ENCODE peak calls at places on chromosomes 13 and 19, in eight cellular contexts. R is A549, Y is IMR-90, Q is heart left ventricle, J is ovary, E is HepG2, G is suprapubic skin, B is adrenal gland. L is an unnamed sample.

GRCh38 chr13:41411536-41411935 is 45.8 kb upstream of the RGCC start:
- DNase-seq in R (no peak), Y (peak; percentile 71), Q (no peak), J (no peak), E (peak; percentile 62), G (no peak), B (no peak), L (no peak)

GRCh38 chr13:49810825-49811526 is 18.5 kb upstream of the KPNA3 start:
- DNase-seq in R (no peak), Y (peak; percentile 83), Q (no peak), J (peak; percentile 17), E (peak; percentile 93), G (no peak), B (peak; percentile 72), L (no peak)

GRCh38 chr19:19217110-19217509 is 5.4 kb downstream of the NCAN start:
- DNase-seq in R (peak; percentile 21), Y (peak; percentile 16), Q (no peak), J (no peak), E (peak; percentile 55), G (no peak), B (no peak), L (no peak)

GRCh38 chr19:55256562-55257460 is 2.0 kb downstream of the PPP6R1 start:
- DNase-seq in R (no peak), Y (no peak), Q (no peak), J (no peak), E (peak; percentile 74), G (no peak), B (no peak), L (no peak)

GRCh38 chr13:99228737-99229691 is 28.4 kb downstream of the UBAC2 start:
- DNase-seq in R (no peak), Y (peak; percentile 87), Q (no peak), J (no peak), E (peak; percentile 23), G (no peak), B (no peak), L (no peak)

GRCh38 chr13:53250272-53250875 is 221.8 kb downstream of the OLFM4 start:
- DNase-seq in R (peak; percentile 3), Y (peak; percentile 72), Q (peak; percentile 13), J (no peak), E (peak; percentile 74), G (no peak), B (peak; percentile 37), L (no peak)

GRCh38 chr13:112061367-112062046 is 5.4 kb upstream of the SOX1 start:
- DNase-seq in R (no peak), Y (no peak), Q (no peak), J (no peak), E (no peak), G (no peak), B (no peak), L (no peak)

GRCh38 chr13:110340812-110341444 is 33.8 kb downstream of the COL4A2 start:
- DNase-seq in R (no peak), Y (peak; percentile 93), Q (peak; percentile 86), J (peak; percentile 75), E (no peak), G (peak; percentile 88), B (peak; percentile 56), L (no peak)

GRCh38 chr19:37874784-37875183 is 31.6 kb downstream of the WDR87 start:
- DNase-seq in R (no peak), Y (peak; percentile 59), Q (no peak), J (no peak), E (peak; percentile 47), G (no peak), B (no peak), L (no peak)

GRCh38 chr19:30373593-30373992 is 1.4 kb downstream of the ZNF536 start:
- DNase-seq in R (no peak), Y (no peak), Q (no peak), J (no peak), E (no peak), G (no peak), B (no peak), L (no peak)

DNA sequence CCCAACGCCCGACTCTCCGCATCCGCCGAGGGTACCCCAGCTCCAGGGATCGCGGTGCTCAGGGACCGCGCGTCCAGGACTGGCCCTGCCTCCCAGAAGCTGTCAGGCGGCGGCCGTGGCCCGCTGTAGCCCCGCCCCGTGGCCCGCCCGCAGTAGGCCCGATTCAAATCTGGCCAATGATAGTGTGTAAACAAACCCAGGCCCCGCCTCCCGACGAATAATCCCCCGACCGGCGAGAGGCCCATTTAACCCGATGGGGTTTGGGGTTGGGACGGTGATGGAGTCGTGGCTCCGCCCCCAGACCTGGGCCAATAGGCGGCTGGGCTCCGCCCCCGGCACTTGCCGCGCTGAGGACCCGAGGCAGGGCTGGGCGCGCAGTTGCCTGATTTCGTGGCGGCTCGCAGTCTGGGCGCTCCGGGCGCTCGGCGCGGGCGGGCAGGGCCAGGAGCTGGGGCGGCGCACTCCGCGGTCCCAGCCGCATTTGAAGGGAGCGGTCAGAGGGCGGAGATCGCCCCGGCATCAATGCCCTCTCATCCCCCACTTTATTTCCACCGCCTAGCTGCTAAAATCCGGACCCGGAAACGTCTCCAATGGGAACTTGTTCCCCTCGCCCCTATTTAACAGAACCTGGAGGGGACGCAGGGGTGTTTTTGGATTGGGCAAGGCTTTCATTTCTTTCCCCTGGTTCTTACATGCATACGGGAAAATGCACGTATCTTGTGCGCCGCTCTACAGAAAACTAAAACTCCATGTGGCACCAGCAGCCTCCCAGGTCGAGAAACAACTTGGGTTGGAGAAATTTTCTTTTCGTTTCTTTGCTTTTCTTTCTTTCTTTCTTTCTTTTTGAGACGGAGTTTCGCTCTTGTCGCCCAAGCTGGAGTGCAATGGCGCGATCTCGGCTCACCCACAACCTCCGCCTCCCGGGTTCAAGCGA is 8.4 kb upstream of the BICRA start:
- DNase-seq in R (peak; percentile 100), Y (peak; percentile 98), Q (peak; percentile 100), J (peak; percentile 99), E (peak; percentile 97), G (peak; percentile 100), B (peak; percentile 100), L (peak; percentile 94)
- TF ChIP-seq POLR2A in R (peak; percentile 93), Y (peak; percentile 86), Q (peak; percentile 93), J (peak; percentile 68), E (peak; percentile 71), G (peak; percentile 59), B (peak; percentile 87), L (no peak)

GRCh38 chr19:3656073-3656746 is 29.6 kb upstream of the CACTIN start:
- DNase-seq in R (no peak), Y (peak; percentile 13), Q (no peak), J (no peak), E (no peak), G (no peak), B (no peak), L (no peak)

GRCh38 chr19:3657395-3657769 is 30.8 kb upstream of the CACTIN start:
- DNase-seq in R (no peak), Y (no peak), Q (no peak), J (no peak), E (no peak), G (no peak), B (no peak), L (no peak)

GRCh38 chr19:3653865-3654513 is 27.4 kb upstream of the CACTIN start:
- DNase-seq in R (no peak), Y (no peak), Q (no peak), J (no peak), E (no peak), G (no peak), B (no peak), L (no peak)

GRCh38 chr19:3656747-3657394 is 30.3 kb upstream of the CACTIN start:
- DNase-seq in R (no peak), Y (no peak), Q (no peak), J (no peak), E (no peak), G (no peak), B (no peak), L (no peak)

DNA sequence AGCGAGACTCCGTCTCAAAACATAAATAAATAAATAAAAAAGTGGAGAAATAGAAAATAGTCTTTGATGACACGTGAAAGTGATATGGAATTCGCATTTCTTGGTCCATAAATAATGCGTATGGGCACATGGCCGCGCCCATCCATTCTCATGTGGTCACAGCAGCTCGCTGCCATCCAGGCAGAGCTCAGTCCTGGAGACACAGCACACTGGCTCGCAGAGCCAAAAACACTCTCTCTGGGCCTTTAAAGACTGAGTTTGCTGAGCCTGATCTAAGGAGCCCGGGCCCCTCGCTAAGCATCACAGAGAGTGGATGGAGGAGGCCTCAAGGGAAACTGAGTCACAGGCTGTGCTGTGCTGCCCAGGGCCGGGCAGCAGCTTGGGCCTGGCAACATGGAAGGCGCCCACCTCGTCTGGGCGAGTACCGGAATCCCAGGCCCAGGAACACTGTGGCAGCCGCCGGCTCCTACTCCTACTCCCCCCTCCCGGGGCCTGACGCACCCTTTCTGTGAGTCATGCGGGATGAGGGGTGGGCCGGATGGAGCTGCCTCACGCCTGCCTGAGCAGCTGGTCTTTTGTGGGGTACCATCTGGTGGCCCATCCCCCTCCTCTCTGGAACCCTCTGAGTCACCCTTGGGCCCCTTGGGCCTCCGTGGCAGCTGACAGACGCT is 28.9 kb upstream of the CACTIN start:
- DNase-seq in R (no peak), Y (peak; percentile 95), Q (no peak), J (peak; percentile 63), E (no peak), G (no peak), B (no peak), L (no peak)
- H3K27ac ChIP-seq in R (no peak overlapping the region), Y (peak overlapping the region; percentile 99), Q (no peak overlapping the region), J (no peak overlapping the region), E (no peak overlapping the region), G (peak overlapping the region; percentile 41), B (no peak overlapping the region), L (no peak overlapping the region)

GRCh38 chr19:40055049-40055448 is 982 bp downstream of the ZNF780B start:
- DNase-seq in R (no peak), Y (no peak), Q (no peak), J (no peak), E (no peak), G (no peak), B (no peak), L (no peak)

GRCh38 chr19:40057166-40057565 is 1.1 kb upstream of the ZNF780B start:
- DNase-seq in R (no peak), Y (no peak), Q (no peak), J (no peak), E (no peak), G (no peak), B (no peak), L (no peak)

GRCh38 chr19:40054632-40055031 is 1.4 kb downstream of the ZNF780B start:
- DNase-seq in R (no peak), Y (no peak), Q (no peak), J (no peak), E (no peak), G (no peak), B (no peak), L (no peak)

GRCh38 chr19:40056505-40056904 is 474 bp upstream of the ZNF780B start:
- DNase-seq in R (no peak), Y (no peak), Q (no peak), J (no peak), E (no peak), G (no peak), B (no peak), L (no peak)

GRCh38 chr19:40055832-40056504 is at the start of gene ZNF780B:
- DNase-seq in R (peak; percentile 93), Y (peak; percentile 47), Q (peak; percentile 56), J (peak; percentile 35), E (peak; percentile 68), G (peak; percentile 72), B (peak; percentile 58), L (peak; percentile 7)
- TF ChIP-seq POLR2A in R (peak; percentile 52), Y (no peak), Q (no peak), J (no peak), E (peak; percentile 41), G (no peak), B (no peak), L (no peak)

GRCh38 chr19:32053366-32053765 is 292.0 kb upstream of the ZNF507 start:
- DNase-seq in R (no peak), Y (no peak), Q (no peak), J (no peak), E (no peak), G (no peak), B (no peak), L (no peak)
- H3K27ac ChIP-seq in R (no peak overlapping the region), Y (no peak overlapping the region), Q (no peak overlapping the region), J (no peak overlapping the region), E (no peak overlapping the region), G (no peak overlapping the region), B (no peak overlapping the region), L (no peak overlapping the region)

L was measured in esophagus squamous epithelium.